ENCODE peak calls at places on chromosomes 2 and 18, in five cellular contexts. One of them, this sample, is unnamed.

GRCh38 chr2:75608684-75609333 is 37.8 kb upstream of the MRPL19 start:
- DNase-seq in H9: peak
- DNase-seq in dorsolateral prefrontal cortex: peak
- DNase-seq in fibroblast of mammary gland: peak
- DNase-seq in thoracic aorta: no peak
- DNase-seq in this sample: peak

GRCh38 chr2:131042161-131042775 is 51.0 kb downstream of the FAM168B start:
- DNase-seq in fibroblast of mammary gland: peak
- DNase-seq in thoracic aorta: no peak
- DNase-seq in H9: no peak
- DNase-seq in dorsolateral prefrontal cortex: no peak
- DNase-seq in this sample: no peak

GRCh38 chr18:524496-524895 is 24.0 kb upstream of the COLEC12 start:
- DNase-seq in dorsolateral prefrontal cortex: no peak
- DNase-seq in H9: no peak
- DNase-seq in thoracic aorta: no peak
- DNase-seq in fibroblast of mammary gland: peak
- DNase-seq in this sample: no peak

GRCh38 chr2:54233832-54234649 is 22.0 kb downstream of the TSPYL6 start:
- DNase-seq in H9: no peak
- DNase-seq in fibroblast of mammary gland: no peak
- DNase-seq in thoracic aorta: no peak
- DNase-seq in dorsolateral prefrontal cortex: no peak
- DNase-seq in this sample: no peak

GRCh38 chr18:72056171-72056570 is 488.0 kb downstream of the CBLN2 start:
- DNase-seq in fibroblast of mammary gland: no peak
- DNase-seq in thoracic aorta: no peak
- DNase-seq in H9: no peak
- DNase-seq in dorsolateral prefrontal cortex: no peak
- DNase-seq in this sample: no peak

GRCh38 chr2:20563251-20563650 is 87.6 kb downstream of the HS1BP3 start:
- DNase-seq in thoracic aorta: no peak
- DNase-seq in fibroblast of mammary gland: no peak
- DNase-seq in dorsolateral prefrontal cortex: no peak
- DNase-seq in H9: no peak
- DNase-seq in this sample: no peak

GRCh38 chr2:238134393-238134785 is 4.1 kb upstream of the KLHL30 start:
- DNase-seq in thoracic aorta: no peak
- DNase-seq in fibroblast of mammary gland: no peak
- DNase-seq in dorsolateral prefrontal cortex: no peak
- DNase-seq in H9: no peak
- DNase-seq in this sample: no peak

GRCh38 chr2:238554468-238555184 is 127.9 kb downstream of the ASB1 start:
- DNase-seq in H9: peak
- DNase-seq in thoracic aorta: no peak
- DNase-seq in dorsolateral prefrontal cortex: no peak
- DNase-seq in fibroblast of mammary gland: no peak
- DNase-seq in this sample: no peak

GRCh38 chr2:198374375-198375072 is 570.1 kb downstream of the PLCL1 start:
- DNase-seq in thoracic aorta: no peak
- DNase-seq in dorsolateral prefrontal cortex: peak
- DNase-seq in H9: peak
- DNase-seq in fibroblast of mammary gland: peak
- DNase-seq in this sample: peak

GRCh38 chr2:218400167-218400929 is 680 bp downstream of the CTDSP1 start:
- DNase-seq in H9: peak
- DNase-seq in dorsolateral prefrontal cortex: no peak
- DNase-seq in thoracic aorta: no peak
- DNase-seq in fibroblast of mammary gland: no peak
- DNase-seq in this sample: no peak

DNA sequence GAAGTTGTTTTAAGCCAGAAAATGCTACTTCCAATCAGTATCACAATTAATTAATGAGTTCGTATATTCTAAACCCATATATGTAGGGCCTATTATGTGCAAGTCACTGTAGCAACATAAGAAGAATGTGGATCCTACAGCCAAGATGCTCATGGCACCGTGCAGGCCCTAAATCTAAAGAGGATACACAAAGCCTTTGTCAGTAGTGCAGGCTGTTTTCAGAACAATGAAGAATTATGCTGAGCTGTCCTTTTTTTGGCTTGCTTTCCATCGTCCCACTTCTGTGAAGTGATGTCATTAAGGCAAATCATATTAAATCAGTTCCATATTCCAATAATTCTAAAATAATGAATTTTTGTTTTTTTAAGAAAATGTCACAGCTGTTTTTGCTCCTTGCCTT is 565.7 kb downstream of the STK39 start:
- DNase-seq in thoracic aorta: no peak
- DNase-seq in dorsolateral prefrontal cortex: no peak
- DNase-seq in fibroblast of mammary gland: peak
- DNase-seq in H9: no peak
- DNase-seq in this sample: no peak
- TF ChIP-seq CTCF in thoracic aorta: no peak
- TF ChIP-seq CTCF in dorsolateral prefrontal cortex: no peak
- TF ChIP-seq CTCF in fibroblast of mammary gland: no peak
- TF ChIP-seq CTCF in H9: no peak
- TF ChIP-seq CTCF in this sample: no peak

DNA sequence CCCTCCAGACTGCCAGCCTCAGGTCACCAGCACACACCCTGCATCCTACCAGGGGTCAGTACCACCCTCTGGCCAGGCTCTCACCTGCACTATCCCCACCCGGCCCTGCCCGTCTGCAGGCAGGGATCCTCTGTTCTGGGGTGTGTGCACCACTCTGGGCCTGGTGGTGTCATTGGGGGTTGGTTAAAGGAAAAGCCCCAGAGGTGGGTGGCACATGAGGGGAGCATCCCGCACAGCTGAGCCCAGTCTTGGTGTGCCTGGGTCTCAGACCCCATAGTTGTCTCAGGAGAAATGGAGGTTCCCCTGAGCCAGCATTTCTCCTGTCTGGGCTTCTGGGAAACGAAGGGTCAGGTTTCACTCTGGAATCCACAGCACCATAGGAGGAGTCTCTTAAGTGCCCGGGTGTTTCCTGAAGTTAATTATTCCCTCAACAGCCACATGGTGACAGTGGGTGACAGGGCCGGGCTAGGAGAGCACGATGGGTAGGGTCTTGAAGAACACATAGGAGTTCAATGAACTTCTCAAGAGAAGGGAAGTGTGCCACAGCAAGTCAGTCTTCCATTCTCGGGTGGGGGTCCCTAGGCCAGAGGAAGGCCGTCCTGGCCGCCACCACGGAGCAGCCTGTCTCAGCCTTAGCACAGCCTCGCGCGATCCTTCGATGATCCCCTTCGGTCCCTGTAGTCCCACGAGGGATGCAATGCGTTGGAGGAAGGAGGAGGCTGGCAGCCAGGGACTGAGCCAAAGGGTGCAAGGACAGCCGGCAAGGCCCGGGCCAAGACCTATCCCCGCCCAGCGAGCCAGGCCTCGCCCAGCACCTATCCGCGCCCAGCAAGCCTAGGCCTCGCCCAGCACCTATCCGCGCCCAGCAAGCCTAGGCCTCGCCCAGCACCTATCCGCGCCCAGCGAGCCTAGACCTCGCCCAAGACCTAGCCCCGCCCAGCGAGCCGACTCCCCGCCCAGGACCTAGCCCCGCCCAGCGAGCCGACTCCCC is 1.1 kb upstream of the FARP2 start:
- DNase-seq in fibroblast of mammary gland: peak
- DNase-seq in dorsolateral prefrontal cortex: peak
- DNase-seq in H9: peak
- DNase-seq in thoracic aorta: peak
- DNase-seq in this sample: peak
- TF ChIP-seq CTCF in fibroblast of mammary gland: no peak
- TF ChIP-seq CTCF in dorsolateral prefrontal cortex: no peak
- TF ChIP-seq CTCF in H9: no peak
- TF ChIP-seq CTCF in thoracic aorta: no peak
- TF ChIP-seq CTCF in this sample: no peak

GRCh38 chr2:55581435-55581834 is 36.0 kb downstream of the PPP4R3B start:
- DNase-seq in dorsolateral prefrontal cortex: no peak
- DNase-seq in fibroblast of mammary gland: peak
- DNase-seq in H9: no peak
- DNase-seq in thoracic aorta: no peak
- DNase-seq in this sample: no peak
- TF ChIP-seq CTCF in dorsolateral prefrontal cortex: no peak
- TF ChIP-seq CTCF in fibroblast of mammary gland: peak
- TF ChIP-seq CTCF in H9: peak
- TF ChIP-seq CTCF in thoracic aorta: no peak
- TF ChIP-seq CTCF in this sample: no peak

DNA sequence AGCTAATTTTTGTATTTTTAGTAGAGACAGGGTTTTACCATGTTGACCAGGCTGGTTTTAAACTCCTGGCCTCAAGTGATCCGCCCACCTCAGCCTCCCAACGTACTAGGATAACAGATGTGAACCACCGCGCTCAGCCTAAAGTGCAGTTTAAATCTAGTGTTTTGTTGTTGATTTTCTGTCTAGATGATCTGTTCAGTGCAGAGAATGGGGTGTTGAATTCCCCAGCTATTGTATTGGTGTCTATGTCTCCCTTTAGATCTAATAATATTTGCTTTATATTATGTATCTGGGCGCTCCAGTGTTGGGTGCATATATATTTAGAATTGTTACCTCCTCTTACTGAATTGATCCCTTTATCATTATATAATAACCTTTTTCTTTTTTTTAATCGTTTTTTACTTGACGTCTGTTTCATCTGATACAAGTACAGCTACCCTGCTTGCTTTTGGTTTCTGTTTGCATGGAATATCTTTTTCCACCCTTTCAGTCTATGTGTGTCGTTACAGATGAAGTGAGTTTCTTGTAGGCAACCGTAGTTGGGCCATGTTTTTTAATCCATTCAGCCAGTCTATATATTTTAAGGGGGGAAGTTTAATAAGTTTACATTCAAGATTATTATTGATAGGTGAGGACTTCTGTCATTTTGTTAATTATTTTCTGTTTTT is 34.3 kb downstream of the GALM start:
- DNase-seq in dorsolateral prefrontal cortex: no peak
- DNase-seq in thoracic aorta: no peak
- DNase-seq in H9: no peak
- DNase-seq in fibroblast of mammary gland: no peak
- DNase-seq in this sample: no peak
- TF ChIP-seq CTCF in dorsolateral prefrontal cortex: no peak
- TF ChIP-seq CTCF in thoracic aorta: no peak
- TF ChIP-seq CTCF in H9: no peak
- TF ChIP-seq CTCF in fibroblast of mammary gland: no peak
- TF ChIP-seq CTCF in this sample: no peak

GRCh38 chr2:26184555-26185303 is 11.8 kb downstream of the GAREM2 start:
- DNase-seq in dorsolateral prefrontal cortex: no peak
- DNase-seq in thoracic aorta: no peak
- DNase-seq in fibroblast of mammary gland: peak
- DNase-seq in H9: peak
- DNase-seq in this sample: peak
- TF ChIP-seq CTCF in dorsolateral prefrontal cortex: no peak
- TF ChIP-seq CTCF in thoracic aorta: peak
- TF ChIP-seq CTCF in fibroblast of mammary gland: peak
- TF ChIP-seq CTCF in H9: peak
- TF ChIP-seq CTCF in this sample: peak